ENCODE peak calls at places on chromosomes 4 and X, in eight cellular contexts. R is heart left ventricle; F is astrocyte; W is neural progenitor cell; H is cardiac muscle cell; U is ovary; B is A549; G is naive thymus-derived CD4-positive, alpha-beta T cell. A is an unnamed sample.
A peak's percentile ranks its signal among the peaks of the same experiment; 100 is the strongest.

GRCh38 chrX:107716045-107716684 is 59.4 kb downstream of the TSC22D3 start:
- DNase-seq in R (peak; percentile 70), G (peak; percentile 24), H (peak; percentile 71), U (peak; percentile 48), F (peak; percentile 20), B (peak; percentile 30), W (peak; percentile 82), A (no peak)

GRCh38 chr4:58688603-58689002 is 1578.4 kb upstream of the IGFBP7 start:
- DNase-seq in W (no peak), G (no peak), H (no peak), R (no peak), B (no peak), F (no peak), U (no peak), A (no peak)

GRCh38 chr4:36508390-36508789 is 227.0 kb downstream of the DTHD1 start:
- DNase-seq in U (no peak), H (no peak), F (no peak), B (no peak), W (no peak), R (no peak), G (no peak), A (no peak)

GRCh38 chrX:15664487-15665444 is at the start of gene CLTRN:
- DNase-seq in F (no peak), H (no peak), R (no peak), U (no peak), W (no peak), B (no peak), G (no peak), A (no peak)

GRCh38 chr4:39621582-39621981 is 17.1 kb downstream of the SMIM14 start:
- DNase-seq in W (no peak), H (peak; percentile 40), F (peak; percentile 71), G (no peak), B (no peak), U (peak; percentile 63), R (no peak), A (no peak)

GRCh38 chr4:20687894-20688293 is 12.4 kb upstream of the PACRGL start:
- DNase-seq in W (no peak), U (no peak), H (no peak), R (no peak), F (peak; percentile 87), G (no peak), B (no peak), A (no peak)

GRCh38 chr4:112172180-112172579 is 26.9 kb downstream of the FAM241A start:
- DNase-seq in B (no peak), F (no peak), H (no peak), G (no peak), U (no peak), W (no peak), R (no peak), A (no peak)

GRCh38 chr4:8198906-8199593 is at the start of gene SH3TC1:
- DNase-seq in B (peak; percentile 86), F (peak; percentile 81), R (peak; percentile 93), W (peak; percentile 26), U (peak; percentile 83), G (peak; percentile 64), H (peak; percentile 51), A (peak; percentile 94)

DNA sequence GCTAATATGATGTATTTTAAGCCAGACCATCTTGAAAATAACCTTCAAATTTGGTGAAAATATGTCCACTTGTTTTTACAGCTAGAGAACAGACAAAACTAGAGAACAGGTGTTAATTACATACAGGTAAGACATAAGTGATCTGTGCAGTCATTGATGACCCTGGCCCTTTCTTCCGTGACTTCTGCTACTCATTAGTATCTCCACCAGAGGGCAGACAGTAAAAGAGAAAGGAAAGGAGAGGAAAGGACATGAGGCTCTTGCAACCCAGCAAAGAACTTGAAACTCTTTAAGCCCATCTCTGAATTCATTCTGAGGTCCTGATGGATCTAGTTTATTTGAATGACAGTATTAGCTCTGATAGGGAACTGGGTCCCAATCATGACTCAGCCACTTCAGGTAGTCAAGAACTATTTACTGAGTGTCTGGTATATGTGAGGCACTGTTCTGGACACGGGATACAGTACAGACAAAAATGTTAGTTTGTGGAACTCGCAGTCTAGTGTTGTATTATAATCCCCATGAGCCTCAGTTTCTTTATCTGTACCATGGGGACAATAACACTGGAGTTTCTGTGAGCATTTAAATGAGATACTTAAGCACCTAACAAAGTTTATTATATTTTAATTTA is 121.0 kb upstream of the TEX13D start:
- DNase-seq in F (no peak), G (peak; percentile 27), H (peak; percentile 44), R (no peak), U (no peak), B (peak; percentile 20), W (peak; percentile 50), A (no peak)
- H3K4me1 ChIP-seq in F (no peaks in the 10 kb centered on the region), G (peaks cover 31% of the 10 kb centered on the region), H (no peaks in the 10 kb centered on the region), R (no peaks in the 10 kb centered on the region), U (no peaks in the 10 kb centered on the region), B (no peaks in the 10 kb centered on the region), W (peaks cover 15% of the 10 kb centered on the region), A (peaks cover 7% of the 10 kb centered on the region)

GRCh38 chr4:90028460-90028859 is 98.7 kb upstream of the CCSER1 start:
- DNase-seq in G (no peak), H (no peak), R (no peak), W (no peak), U (no peak), F (no peak), B (no peak), A (no peak)

GRCh38 chr4:90024519-90024918 is 102.7 kb upstream of the CCSER1 start:
- DNase-seq in U (no peak), B (no peak), R (no peak), W (no peak), F (no peak), G (no peak), H (no peak), A (no peak)

GRCh38 chr4:90025248-90025647 is 101.9 kb upstream of the CCSER1 start:
- DNase-seq in F (no peak), W (no peak), R (no peak), U (no peak), B (no peak), H (peak; percentile 17), G (no peak), A (no peak)

GRCh38 chr4:90030202-90030601 is 97.0 kb upstream of the CCSER1 start:
- DNase-seq in W (no peak), R (no peak), U (no peak), B (no peak), G (no peak), H (no peak), F (no peak), A (no peak)

GRCh38 chr4:90027565-90027964 is 99.6 kb upstream of the CCSER1 start:
- DNase-seq in B (no peak), W (no peak), H (no peak), U (no peak), F (no peak), G (no peak), R (no peak), A (no peak)
- H3K4me1 ChIP-seq in B (no peaks in the 10 kb centered on the region), W (peaks cover 22% of the 10 kb centered on the region), H (peaks cover 5% of the 10 kb centered on the region), U (no peaks in the 10 kb centered on the region), F (no peaks in the 10 kb centered on the region), G (no peaks in the 10 kb centered on the region), R (no peaks in the 10 kb centered on the region), A (no peaks in the 10 kb centered on the region)

DNA sequence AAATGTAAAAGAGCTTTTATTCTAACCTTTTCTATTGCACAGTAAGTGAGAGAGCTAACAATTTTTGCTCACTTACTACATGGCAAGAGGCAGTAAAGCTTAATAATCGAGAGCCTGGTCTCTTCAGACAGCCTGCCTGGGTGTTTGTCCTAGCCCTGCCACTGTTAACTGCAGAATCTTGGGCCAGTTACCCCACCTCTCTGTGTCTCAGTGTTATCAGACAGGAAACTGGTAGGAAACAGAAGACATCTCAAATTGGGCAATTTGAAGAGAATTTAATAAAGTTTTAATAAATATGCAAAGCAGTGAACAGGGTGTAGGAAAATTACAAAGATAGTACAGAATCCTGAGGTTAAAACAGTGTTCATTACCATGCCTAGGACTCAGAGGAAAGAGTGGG is 13.4 kb downstream of the STAP1 start:
- DNase-seq in B (no peak), F (no peak), G (no peak), H (no peak), U (no peak), R (no peak), W (no peak), A (no peak)
- H3K4me1 ChIP-seq in B (no peaks in the 10 kb centered on the region), F (no peaks in the 10 kb centered on the region), G (peaks cover 29% of the 10 kb centered on the region), H (no peaks in the 10 kb centered on the region), U (no peaks in the 10 kb centered on the region), R (no peaks in the 10 kb centered on the region), W (no peaks in the 10 kb centered on the region), A (no peaks in the 10 kb centered on the region)

GRCh38 chr4:37662306-37662705 is 23.9 kb downstream of the RELL1 start:
- DNase-seq in R (no peak), W (peak; percentile 50), B (no peak), U (no peak), H (no peak), G (no peak), F (no peak), A (no peak)
- H3K4me1 ChIP-seq in R (peaks cover 92% of the 10 kb centered on the region), W (peaks cover 38% of the 10 kb centered on the region), B (peaks cover 62% of the 10 kb centered on the region), U (peaks cover 16% of the 10 kb centered on the region), H (peaks cover 45% of the 10 kb centered on the region), G (peaks cover 17% of the 10 kb centered on the region), F (peaks cover 42% of the 10 kb centered on the region), A (peaks cover 51% of the 10 kb centered on the region)

GRCh38 chr4:87011340-87012034 is 76.7 kb downstream of the AFF1 start:
- DNase-seq in B (peak; percentile 49), H (peak; percentile 30), R (no peak), G (no peak), U (no peak), W (no peak), F (peak; percentile 90), A (no peak)

GRCh38 chr4:87010192-87010591 is 75.4 kb downstream of the AFF1 start:
- DNase-seq in H (no peak), F (no peak), U (no peak), B (no peak), R (no peak), G (no peak), W (no peak), A (no peak)

GRCh38 chr4:87017580-87018061 is 82.8 kb downstream of the AFF1 start:
- DNase-seq in W (no peak), U (no peak), F (peak; percentile 83), R (no peak), B (no peak), H (no peak), G (peak; percentile 10), A (no peak)

GRCh38 chr4:87012265-87012953 is 77.6 kb downstream of the AFF1 start:
- DNase-seq in W (no peak), B (no peak), H (no peak), F (no peak), G (no peak), R (no peak), U (no peak), A (no peak)

DNA sequence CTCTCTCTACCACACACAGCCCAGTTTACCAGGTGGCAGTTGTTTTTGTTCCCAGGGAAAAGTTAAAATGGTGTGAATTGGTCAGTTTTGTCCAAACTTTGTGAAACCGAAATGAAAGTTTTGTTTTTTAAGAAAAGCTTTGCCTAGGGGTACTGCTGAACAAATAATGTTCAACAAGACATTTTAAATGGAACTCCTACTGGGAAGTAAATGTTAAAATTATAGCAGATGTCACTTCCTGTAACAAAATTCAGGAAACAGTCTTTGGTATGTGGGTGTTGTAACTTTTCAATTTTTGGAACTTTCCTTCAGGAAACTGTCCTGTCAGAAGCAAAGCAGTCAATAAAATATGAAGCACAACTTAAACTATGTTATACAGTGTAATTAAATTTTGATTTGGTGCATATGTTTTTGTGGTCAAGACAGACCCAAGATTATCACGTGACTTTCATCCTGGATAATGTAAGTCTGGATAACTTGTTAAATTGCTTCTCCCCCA is 79.5 kb downstream of the AFF1 start:
- DNase-seq in U (no peak), H (no peak), G (no peak), F (peak; percentile 24), R (no peak), B (no peak), W (no peak), A (no peak)
- H3K4me1 ChIP-seq in U (peaks cover 11% of the 10 kb centered on the region), H (peaks cover 78% of the 10 kb centered on the region), G (peaks cover 41% of the 10 kb centered on the region), F (peaks cover 12% of the 10 kb centered on the region), R (peaks cover 98% of the 10 kb centered on the region), B (peaks cover 93% of the 10 kb centered on the region), W (peaks cover 48% of the 10 kb centered on the region), A (peaks cover 81% of the 10 kb centered on the region)

A was measured in upper lobe of left lung.